ENCODE peak calls at places on chromosomes 16 and 17, in eight cellular contexts. A is transverse colon, V is endothelial cell of umbilical vein, Z is K562, Q is prostate gland, S is heart left ventricle, D is spleen, H is breast epithelium. L is an unnamed sample.

GRCh38 chr16:30524575-30525571 is 1.5 kb downstream of the ZNF768 start:
- DNase-seq in A (no peak), V (no peak), Z (no peak), Q (no peak), S (no peak), D (peak; percentile 78), H (no peak), L (no peak)

GRCh38 chr16:5480796-5481195 is 383.2 kb upstream of the EEF2KMT start:
- DNase-seq in A (no peak), V (no peak), Z (no peak), Q (no peak), S (no peak), D (no peak), H (no peak), L (no peak)

GRCh38 chr17:8029121-8029520 is 9.7 kb upstream of the ALOX15B start:
- DNase-seq in A (no peak), V (no peak), Z (no peak), Q (no peak), S (no peak), D (peak; percentile 3), H (no peak), L (no peak)

GRCh38 chr17:77493901-77494663 is 353.3 kb downstream of the SEC14L1 start:
- DNase-seq in A (peak; percentile 3), V (no peak), Z (no peak), Q (no peak), S (peak; percentile 10), D (peak; percentile 34), H (no peak), L (no peak)

GRCh38 chr17:4908711-4909496 is 6.0 kb upstream of the CHRNE start:
- DNase-seq in A (peak; percentile 90), V (peak; percentile 95), Z (peak; percentile 55), Q (peak; percentile 81), S (peak; percentile 93), D (peak; percentile 94), H (peak; percentile 94), L (peak; percentile 96)

GRCh38 chr16:54847207-54847606 is 83.5 kb upstream of the IRX5 start:
- DNase-seq in A (no peak), V (no peak), Z (no peak), Q (peak; percentile 64), S (no peak), D (no peak), H (peak; percentile 76), L (no peak)

GRCh38 chr17:49631496-49631895 is 46.4 kb downstream of the SPOP start:
- DNase-seq in A (no peak), V (no peak), Z (no peak), Q (no peak), S (no peak), D (no peak), H (no peak), L (no peak)

GRCh38 chr17:62650587-62650986 is 23.1 kb downstream of the MRC2 start:
- DNase-seq in A (no peak), V (no peak), Z (no peak), Q (no peak), S (no peak), D (no peak), H (no peak), L (no peak)

GRCh38 chr17:47225436-47225858 is 16.3 kb downstream of the MYL4 start:
- DNase-seq in A (peak; percentile 52), V (peak; percentile 98), Z (no peak), Q (peak; percentile 33), S (peak; percentile 88), D (no peak), H (no peak), L (no peak)

GRCh38 chr17:59418732-59419166 is 87.3 kb downstream of the YPEL2 start:
- DNase-seq in A (no peak), V (no peak), Z (no peak), Q (no peak), S (no peak), D (no peak), H (no peak), L (no peak)

GRCh38 chr16:46859719-46860152 is 24.4 kb upstream of the GPT2 start:
- DNase-seq in A (peak; percentile 59), V (peak; percentile 73), Z (no peak), Q (no peak), S (no peak), D (peak; percentile 31), H (no peak), L (no peak)

GRCh38 chr17:55318081-55318480 is 53.3 kb downstream of the HLF start:
- DNase-seq in A (no peak), V (no peak), Z (no peak), Q (no peak), S (no peak), D (no peak), H (no peak), L (no peak)

GRCh38 chr17:16013943-16014407 is 14.4 kb downstream of the TTC19 start:
- DNase-seq in A (no peak), V (peak; percentile 95), Z (no peak), Q (no peak), S (no peak), D (no peak), H (no peak), L (no peak)

DNA sequence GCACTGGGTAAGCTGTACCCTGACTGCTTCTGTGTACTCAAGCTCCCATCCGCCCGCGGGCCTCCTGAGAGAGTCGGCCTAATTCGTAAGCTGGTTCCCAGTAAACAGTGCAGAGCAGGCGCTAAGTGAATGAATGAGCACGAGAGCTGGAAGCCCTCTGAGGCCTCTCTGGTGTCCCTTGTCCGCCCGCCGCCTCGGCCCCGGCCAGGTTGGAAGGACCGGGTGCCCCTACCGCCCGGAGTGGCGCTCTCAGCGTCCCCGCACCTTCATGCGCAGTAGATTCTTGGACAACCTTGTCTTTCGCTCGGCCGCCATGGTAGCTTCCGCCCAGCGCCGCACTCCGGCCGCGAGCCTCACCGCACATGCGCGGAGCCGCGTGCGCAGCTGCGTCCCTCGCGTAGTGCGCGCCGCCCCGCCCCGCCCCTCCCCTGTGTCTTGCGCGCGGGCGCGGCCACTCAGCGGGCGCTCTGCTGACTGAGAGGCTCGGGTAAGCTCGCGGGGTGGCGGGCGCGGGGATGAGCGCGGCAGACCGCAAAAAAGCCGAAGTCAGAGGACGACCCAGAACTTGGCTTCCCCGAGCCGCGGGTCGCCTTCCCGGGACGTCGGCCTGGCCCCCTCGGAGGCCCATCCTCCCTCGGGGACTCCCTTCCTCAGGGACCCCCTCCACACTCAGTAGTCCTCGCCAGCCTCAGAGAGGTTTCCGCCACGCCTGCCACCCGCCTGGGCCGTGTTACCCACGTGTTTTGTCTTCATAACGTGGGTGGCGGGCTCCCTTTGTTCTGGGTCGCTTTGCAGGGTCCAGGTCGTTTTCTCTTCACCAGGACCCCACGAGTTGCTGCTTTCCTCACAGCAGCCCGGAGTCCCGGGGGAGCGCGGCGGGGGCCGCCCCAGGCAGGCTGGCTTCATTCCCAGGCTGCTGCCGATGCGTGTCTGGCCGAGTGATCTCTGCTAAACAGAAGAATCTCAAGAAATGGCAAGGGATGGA is at the start of gene MPHOSPH6:
- DNase-seq in A (peak; percentile 94), V (peak; percentile 92), Z (peak; percentile 97), Q (peak; percentile 87), S (peak; percentile 92), D (peak; percentile 98), H (peak; percentile 86), L (peak; percentile 97)
- TF ChIP-seq POLR2A in A (peak; percentile 38), V (peak; percentile 74), Z (peak; percentile 92), Q (peak; percentile 50), S (peak; percentile 58), D (no peak), H (no peak), L (no peak)

GRCh38 chr16:25184771-25185170 is 32.0 kb upstream of the AQP8 start:
- DNase-seq in A (no peak), V (no peak), Z (no peak), Q (no peak), S (no peak), D (no peak), H (no peak), L (no peak)

GRCh38 chr16:25189305-25189704 is 27.4 kb upstream of the AQP8 start:
- DNase-seq in A (no peak), V (no peak), Z (no peak), Q (no peak), S (no peak), D (no peak), H (no peak), L (no peak)

GRCh38 chr16:25192096-25192495 is 24.7 kb upstream of the AQP8 start:
- DNase-seq in A (no peak), V (no peak), Z (no peak), Q (no peak), S (no peak), D (no peak), H (no peak), L (no peak)

GRCh38 chr16:25187491-25187795 is 29.3 kb upstream of the AQP8 start:
- DNase-seq in A (no peak), V (no peak), Z (no peak), Q (no peak), S (no peak), D (no peak), H (no peak), L (no peak)
- H3K4me3 ChIP-seq in A (no peak overlapping the region), V (no peak overlapping the region), Z (no peak overlapping the region), Q (no peak overlapping the region), S (no peak overlapping the region), D (no peak overlapping the region), H (no peak overlapping the region), L (no peak overlapping the region)

DNA sequence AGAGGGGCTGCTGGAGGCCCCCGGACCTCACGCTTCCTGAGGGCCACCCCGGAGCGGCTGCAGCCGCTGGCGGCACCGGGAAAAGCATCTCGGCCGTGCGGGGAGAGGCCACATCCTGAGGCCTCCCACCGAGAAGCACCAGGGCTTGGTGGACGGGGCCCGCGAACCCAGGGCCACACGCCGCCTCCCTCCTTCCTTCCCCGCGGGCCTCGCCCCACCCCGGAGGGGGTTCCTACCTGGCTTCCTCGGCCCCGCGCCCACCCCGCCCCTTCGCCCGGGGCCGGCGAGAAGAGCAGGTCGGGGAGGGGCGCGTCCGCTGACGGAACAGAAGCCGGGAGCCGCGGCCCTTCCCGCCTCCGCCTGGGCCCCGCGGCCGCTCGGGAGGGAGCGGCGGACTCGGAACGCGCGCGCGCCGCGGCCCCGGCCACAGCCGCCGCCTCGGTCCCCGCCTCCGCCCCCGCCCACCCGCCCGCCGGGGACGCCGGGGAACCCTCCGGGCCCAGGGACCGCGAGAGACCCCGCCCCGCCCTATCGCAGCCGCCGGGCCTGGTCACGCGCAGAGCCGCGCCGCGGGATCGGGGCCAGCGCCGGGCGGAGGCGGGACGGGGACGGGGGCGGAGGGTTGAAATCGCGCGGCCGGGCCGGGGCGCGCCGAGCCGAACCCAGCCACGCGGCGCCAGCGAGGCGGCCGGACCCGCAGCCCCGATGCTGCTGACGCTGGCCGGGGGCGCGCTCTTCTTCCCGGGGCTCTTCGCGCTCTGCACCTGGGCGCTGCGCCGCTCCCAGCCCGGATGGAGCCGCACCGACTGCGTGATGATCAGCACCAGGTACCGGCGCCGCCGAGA is at the start of gene TLCD3A:
- DNase-seq in A (peak; percentile 78), V (peak; percentile 35), Z (peak; percentile 86), Q (peak; percentile 75), S (peak; percentile 79), D (peak; percentile 84), H (no peak), L (no peak)
- TF ChIP-seq POLR2A in A (peak; percentile 38), V (peak; percentile 56), Z (no peak), Q (peak; percentile 57), S (no peak), D (no peak), H (no peak), L (no peak)

DNA sequence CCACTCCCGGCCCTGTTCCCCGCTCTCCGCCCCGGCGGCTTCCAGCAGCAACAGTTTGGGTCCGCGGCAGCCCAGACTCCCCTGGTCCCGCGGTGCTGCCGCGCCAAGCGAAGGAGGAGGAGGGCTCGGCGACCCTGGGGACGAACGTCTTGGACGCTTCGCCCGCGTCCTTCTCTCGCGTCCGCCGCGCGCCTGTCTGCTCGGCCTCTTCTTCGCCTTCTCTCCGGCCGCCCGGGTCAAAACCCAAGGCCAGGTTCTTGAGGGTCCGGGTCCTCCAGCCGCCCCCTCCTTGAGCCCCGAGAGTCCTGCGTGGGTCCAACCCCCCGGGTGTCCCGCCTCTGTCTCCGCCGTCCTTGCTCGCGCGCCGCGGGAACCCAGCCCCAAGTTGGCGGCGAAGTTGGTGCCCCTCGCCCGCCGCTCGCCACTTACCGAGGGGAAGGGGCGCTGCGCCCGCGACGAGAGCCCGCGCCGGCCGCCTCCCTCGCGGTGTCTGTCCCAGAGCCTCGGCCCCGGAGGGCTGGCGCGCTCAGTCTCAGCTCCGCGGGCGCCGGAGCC is 1.4 kb upstream of the GRIN2C start:
- DNase-seq in A (no peak), V (no peak), Z (no peak), Q (no peak), S (no peak), D (no peak), H (no peak), L (no peak)
- H3K4me3 ChIP-seq in A (peak overlapping the region; percentile 15), V (no peak overlapping the region), Z (no peak overlapping the region), Q (no peak overlapping the region), S (peak overlapping the region; percentile 47), D (peak overlapping the region; percentile 16), H (peak overlapping the region; percentile 12), L (peak overlapping the region; percentile 40)

L was measured in esophagus muscularis mucosa.